ENCODE peak calls at places on chromosomes 7 and 10, in ten cellular contexts. G is NT2/D1; P is Caco-2; Z is heart right ventricle; R is stimulated activated CD8-positive, alpha-beta memory T cell treated with anti-CD3 and anti-CD28 coated beads, Interleukin-7, amount 100 ng/mL, for 4 hours; I is frontal cortex; H is germinal center; W is activated naive CD8-positive, alpha-beta T cell treated with anti-CD3 and anti-CD28 coated beads, Interleukin-2, amount 50 U/mL, for 24 hours; A is NB4; C is colonic mucosa. K is an unnamed sample.

GRCh38 chr10:132353456-132354355 is 21.7 kb downstream of the LRRC27 start:
- DNase-seq in G (no peak), P (no peak), Z (no peak), R (no peak), I (no peak), H (no peak), W (no peak), A (no peak), C (no peak), K (no peak)

GRCh38 chr10:17009228-17009700 is 120.3 kb downstream of the CUBN start:
- DNase-seq in G (no peak), P (no peak), Z (no peak), R (no peak), I (no peak), H (no peak), W (no peak), A (no peak), C (no peak), K (no peak)

GRCh38 chr7:27129729-27130539 is 623 bp downstream of the HOXA4 start:
- DNase-seq in G (no peak), P (no peak), Z (no peak), R (no peak), I (no peak), H (peak), W (no peak), A (peak), C (peak), K (no peak)

GRCh38 chr7:24718431-24718831 is 38.8 kb downstream of the GSDME start:
- DNase-seq in G (no peak), P (no peak), Z (no peak), R (no peak), I (no peak), H (no peak), W (no peak), A (no peak), C (no peak), K (no peak)

GRCh38 chr7:116197355-116197754 is 13.0 kb upstream of the TES start:
- DNase-seq in G (no peak), P (no peak), Z (no peak), R (no peak), I (no peak), H (no peak), W (no peak), A (no peak), C (no peak), K (no peak)

GRCh38 chr10:101816913-101817541 is 1.2 kb downstream of the OGA start:
- DNase-seq in G (no peak), P (no peak), Z (no peak), R (no peak), I (no peak), H (no peak), W (peak), A (no peak), C (no peak), K (no peak)

GRCh38 chr7:128370491-128370890 is 9.0 kb upstream of the PRRT4 start:
- DNase-seq in G (no peak), P (no peak), Z (no peak), R (no peak), I (no peak), H (no peak), W (no peak), A (no peak), C (no peak), K (no peak)

GRCh38 chr7:27579565-27579964 is 83.1 kb downstream of the HIBADH start:
- DNase-seq in G (no peak), P (no peak), Z (no peak), R (no peak), I (no peak), H (no peak), W (no peak), A (no peak), C (no peak), K (no peak)

GRCh38 chr10:67864560-67865371 is 19.7 kb upstream of the SIRT1 start:
- DNase-seq in G (no peak), P (no peak), Z (no peak), R (no peak), I (no peak), H (no peak), W (no peak), A (no peak), C (no peak), K (no peak)

K was measured in NCI-H2227 treated with DMSO at 0.1 percent for 48 hours.